ENCODE peak calls at places on chromosomes 3 and 15, in nine cellular contexts. S is fibroblast of lung, I is GM23248, U is HCT116, L is H9, Q is GM23338, F is MM.1S, E is PC-3, Z is astrocyte. H is an unnamed sample. For H3K79me2, the result is how much of the 10 kb centered on the place peaks cover.

GRCh38 chr15:62886431-62887071 is 156.0 kb upstream of the TPM1 start:
- DNase-seq in F (no peak), E (no peak), U (no peak), L (peak), I (peak), S (peak), Z (peak), Q (peak), H (no peak)

GRCh38 chr3:156416846-156417581 is 137.9 kb downstream of the SSR3 start:
- DNase-seq in E (peak), S (peak), F (no peak), Z (peak), I (no peak), U (no peak), Q (no peak), L (no peak), H (no peak)

GRCh38 chr3:65439641-65440040 is 599.1 kb downstream of the MAGI1 start:
- DNase-seq in F (peak), E (peak), S (peak), L (peak), Z (peak), I (peak), Q (peak), U (peak), H (peak)

GRCh38 chr3:37898424-37898823 is 36.7 kb downstream of the CTDSPL start:
- DNase-seq in S (no peak), Z (no peak), Q (no peak), F (no peak), U (no peak), L (no peak), E (no peak), I (no peak), H (no peak)

GRCh38 chr15:62782100-62782791 is 260.3 kb upstream of the TPM1 start:
- DNase-seq in Q (peak), E (peak), I (peak), S (peak), F (peak), U (peak), L (peak), Z (peak), H (peak)

GRCh38 chr3:183542355-183542754 is 13.2 kb downstream of the KLHL6 start:
- DNase-seq in F (no peak), U (no peak), Q (no peak), S (no peak), L (no peak), Z (no peak), I (no peak), E (no peak), H (no peak)

GRCh38 chr15:77986891-77987764 is 90.4 kb downstream of the TBC1D2B start:
- DNase-seq in Q (peak), U (no peak), Z (no peak), E (no peak), S (no peak), L (peak), I (no peak), F (no peak), H (no peak)

GRCh38 chr3:29416514-29416913 is 135.6 kb downstream of the RBMS3 start:
- DNase-seq in Z (no peak), I (no peak), L (no peak), F (no peak), S (no peak), Q (no peak), U (no peak), E (no peak), H (no peak)

GRCh38 chr3:25088284-25088683 is 339.8 kb upstream of the RARB start:
- DNase-seq in S (no peak), U (no peak), I (no peak), L (no peak), Q (no peak), Z (no peak), E (no peak), F (no peak), H (no peak)

GRCh38 chr15:41417812-41418211 is 917 bp downstream of the RTF1 start:
- DNase-seq in S (no peak), Q (peak), F (no peak), L (no peak), E (no peak), I (peak), Z (no peak), U (no peak), H (peak)

GRCh38 chr3:37052860-37053259 is 59.5 kb downstream of the MLH1 start:
- DNase-seq in Q (no peak), U (no peak), F (no peak), E (no peak), Z (peak), L (no peak), S (peak), I (no peak), H (no peak)

GRCh38 chr3:7669641-7670040 is 808.7 kb downstream of the GRM7 start:
- DNase-seq in Q (no peak), Z (no peak), F (no peak), I (no peak), E (no peak), L (no peak), S (no peak), U (no peak), H (no peak)

GRCh38 chr3:186481526-186481925 is 62.7 kb downstream of the CRYGS start:
- DNase-seq in Z (no peak), U (no peak), E (no peak), I (no peak), S (no peak), L (no peak), Q (no peak), F (peak), H (no peak)

GRCh38 chr3:128486692-128487537 is 6.1 kb downstream of the GATA2 start:
- DNase-seq in I (peak), L (peak), Z (no peak), S (peak), E (peak), F (no peak), Q (peak), U (no peak), H (no peak)

GRCh38 chr15:41827880-41828746 is at the start of gene JMJD7:
- DNase-seq in I (peak), Z (peak), L (peak), F (peak), Q (peak), U (peak), E (peak), S (peak), H (peak)

GRCh38 chr15:28885630-28886430 is at the start of gene APBA2:
- DNase-seq in Z (peak), L (peak), Q (peak), I (peak), S (peak), U (no peak), F (peak), E (peak), H (no peak)

GRCh38 chr3:177551431-177551836 is 354.2 kb upstream of the TBL1XR1 start:
- DNase-seq in Q (no peak), U (no peak), F (no peak), S (no peak), L (no peak), Z (no peak), E (no peak), I (no peak), H (peak)

GRCh38 chr3:64530434-64531049 is 157.3 kb downstream of the ADAMTS9 start:
- DNase-seq in I (peak), Q (peak), F (peak), L (peak), S (peak), Z (peak), U (peak), E (peak), H (peak)

GRCh38 chr3:42498034-42498433 is 4.4 kb upstream of the VIPR1 start:
- DNase-seq in L (peak), I (no peak), S (no peak), Q (no peak), Z (no peak), F (no peak), U (no peak), E (no peak), H (no peak)

GRCh38 chr15:91970142-91970541 is 116.6 kb downstream of the SLCO3A1 start:
- DNase-seq in I (peak), U (no peak), Q (no peak), E (no peak), L (no peak), Z (no peak), S (peak), F (no peak), H (peak)

GRCh38 chr3:170999737-171000242 is 26.7 kb downstream of the SLC2A2 start:
- DNase-seq in Z (peak), Q (no peak), U (peak), L (no peak), S (peak), F (no peak), I (peak), E (peak), H (no peak)

GRCh38 chr3:160804762-160805161 is 48.7 kb downstream of the PPM1L start:
- DNase-seq in I (peak), Q (peak), S (no peak), L (no peak), Z (no peak), F (no peak), U (no peak), E (no peak), H (no peak)

GRCh38 chr3:31166249-31166885 is 271.9 kb upstream of the GADL1 start:
- DNase-seq in Z (peak), L (no peak), F (no peak), I (peak), S (peak), U (no peak), Q (peak), E (peak), H (no peak)

GRCh38 chr3:124700880-124701684 is 29.2 kb upstream of the UMPS start:
- DNase-seq in Q (peak), F (no peak), L (peak), S (peak), E (peak), I (peak), U (no peak), Z (peak), H (no peak)

DNA sequence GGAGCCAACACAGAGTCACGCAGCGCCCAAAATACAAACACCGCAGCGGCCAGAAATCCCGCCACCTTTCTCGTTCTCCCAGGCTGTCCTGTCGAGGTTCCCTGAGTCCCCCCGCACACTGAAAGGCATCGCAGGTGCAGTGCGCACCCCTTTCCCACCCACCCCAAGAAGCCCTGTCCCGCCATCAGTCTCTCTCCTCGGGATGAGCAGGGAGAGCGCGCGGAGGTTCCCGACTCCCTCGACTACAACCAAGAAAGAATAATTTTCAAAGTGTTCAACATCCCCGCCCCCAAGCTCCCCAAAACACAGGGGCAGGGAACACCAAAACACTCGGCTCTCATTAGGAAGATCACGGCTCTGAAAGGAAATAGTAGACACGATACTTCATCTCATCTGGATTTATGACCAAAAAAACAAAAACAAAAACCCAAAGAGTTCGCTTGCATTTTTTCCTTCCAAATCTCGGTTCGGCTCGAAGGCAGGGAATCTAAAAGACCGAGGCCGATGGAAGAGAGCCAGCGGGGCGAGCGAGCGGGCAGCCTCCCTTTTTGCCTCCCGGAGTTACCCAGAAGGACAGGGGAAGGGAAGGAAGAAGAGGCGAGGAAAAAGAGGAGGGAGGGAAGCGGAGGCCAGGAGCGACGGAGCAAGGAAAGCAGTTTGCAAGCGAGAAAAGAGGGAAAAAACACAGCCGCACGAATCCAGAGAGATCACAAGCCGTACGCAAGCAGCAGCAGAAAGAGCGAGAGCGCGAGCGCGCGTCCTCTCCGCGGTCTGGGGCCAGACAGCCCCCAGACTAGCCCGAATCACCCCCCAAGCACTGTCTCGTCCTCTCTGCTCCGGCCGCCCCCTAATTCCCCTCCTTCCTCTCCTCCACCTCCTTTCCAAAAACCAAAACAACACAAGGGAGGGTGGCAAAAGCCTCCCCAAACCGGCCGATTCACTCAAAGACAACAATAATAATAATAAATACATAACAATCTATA is 808 bp downstream of the BCL6 start:
- DNase-seq in F (peak), S (peak), L (no peak), Q (peak), E (peak), Z (peak), I (peak), U (no peak), H (peak)
- H2AFZ ChIP-seq in F (peak), S (no peak), L (no peak), Q (peak), E (peak), Z (no peak), I (peak), U (peak), H (no peak)

GRCh38 chr15:65369651-65370050 is 8.2 kb downstream of the IGDCC3 start:
- DNase-seq in I (no peak), L (peak), U (no peak), E (no peak), Q (no peak), Z (no peak), S (no peak), F (no peak), H (no peak)
- H3K27ac ChIP-seq in I (no peak), L (no peak), U (no peak), E (no peak), Q (no peak), Z (no peak), S (no peak), F (no peak), H (no peak)

DNA sequence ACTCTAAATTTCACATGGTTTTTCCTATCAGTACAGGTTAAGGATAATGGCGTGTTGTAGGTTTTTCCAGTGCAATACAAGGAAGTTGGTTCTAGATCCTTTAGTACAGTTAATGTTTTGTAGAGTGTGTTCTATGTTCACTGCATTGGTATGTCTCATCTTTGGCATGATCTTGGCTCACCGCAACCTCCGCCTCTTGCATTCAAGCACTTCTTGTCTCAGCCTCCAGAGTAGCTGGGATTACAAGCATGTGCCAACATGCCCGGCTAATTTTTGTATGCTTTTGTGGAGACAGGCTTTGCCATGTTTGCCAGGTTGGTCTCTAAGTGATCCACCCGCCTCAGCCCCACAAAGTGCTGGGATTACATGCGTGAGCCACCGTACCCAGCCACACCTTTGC is 30.4 kb downstream of the SNRPN start:
- DNase-seq in Q (no peak), I (no peak), S (no peak), U (no peak), Z (no peak), F (no peak), L (no peak), E (no peak), H (no peak)
- H3K79me2 ChIP-seq in Q (half or more), I (under half), S (under half), U (under half), Z (under half), F (under half), L (under half), E (under half), H (under half)

GRCh38 chr3:49902511-49903345 is 945 bp downstream of the MST1R start:
- DNase-seq in L (no peak), F (no peak), U (no peak), Q (no peak), S (no peak), E (no peak), Z (no peak), I (no peak), H (no peak)

GRCh38 chr3:49900491-49901153 is 3.1 kb downstream of the MST1R start:
- DNase-seq in Q (peak), U (peak), E (peak), L (peak), I (peak), S (peak), Z (peak), F (peak), H (peak)

GRCh38 chr3:49906004-49906860 is 2.6 kb upstream of the MST1R start:
- DNase-seq in E (peak), L (peak), Z (peak), S (peak), U (peak), F (no peak), I (peak), Q (peak), H (peak)

GRCh38 chr3:49901351-49902339 is 2.0 kb downstream of the MST1R start:
- DNase-seq in L (no peak), Z (no peak), U (no peak), Q (no peak), I (peak), S (no peak), E (peak), F (no peak), H (no peak)

DNA sequence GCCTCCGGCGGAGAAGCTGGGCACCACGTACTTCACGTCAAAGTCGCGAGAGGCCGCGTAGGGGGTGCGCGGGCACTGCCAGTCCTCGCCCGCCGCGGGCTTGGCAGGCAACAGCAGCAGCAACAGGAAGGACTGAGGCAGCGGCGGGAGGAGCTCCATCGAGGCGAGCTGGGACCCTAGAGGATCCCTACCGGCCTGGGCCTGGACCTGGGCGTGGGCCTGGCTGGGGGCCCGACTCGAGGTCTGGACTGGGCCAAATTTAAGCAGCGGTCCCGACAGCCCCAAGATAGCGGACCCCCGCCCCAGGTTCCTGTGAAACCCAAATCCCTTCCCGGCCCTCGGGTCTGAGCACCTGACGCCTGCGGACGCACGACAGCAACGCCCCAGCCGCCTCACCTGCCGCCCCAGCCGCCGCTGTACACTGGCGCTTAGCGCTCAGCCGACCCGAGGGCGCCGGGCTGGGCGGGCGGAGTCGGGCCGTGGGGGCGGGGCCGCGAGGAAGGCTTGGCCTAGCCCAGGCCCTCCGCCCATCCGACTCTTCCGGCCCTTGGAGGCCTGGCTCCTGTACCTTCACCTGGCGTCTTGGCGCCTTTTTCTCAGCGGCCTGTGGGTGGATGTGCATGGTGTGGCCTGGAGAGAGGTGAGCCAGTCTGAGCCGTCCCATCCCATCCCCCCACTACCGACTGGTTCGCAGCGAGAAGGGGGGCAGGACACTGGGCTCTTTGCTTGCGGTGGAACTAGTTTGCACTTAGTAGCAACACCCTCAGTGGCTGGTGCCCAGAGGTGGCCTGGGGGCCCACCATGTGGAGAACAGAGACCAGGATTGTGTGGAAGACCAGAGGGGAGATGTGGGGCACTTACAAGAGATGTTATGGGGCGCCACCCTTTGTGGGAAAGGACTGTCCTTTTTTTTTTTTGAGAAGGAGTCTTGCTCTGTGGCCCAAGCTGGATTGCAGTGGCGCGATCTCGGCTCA is at the start of gene MST1R:
- DNase-seq in U (peak), S (no peak), I (peak), Z (no peak), E (peak), F (peak), Q (peak), L (peak), H (no peak)
- H2AFZ ChIP-seq in U (no peak), S (peak), I (peak), Z (peak), E (peak), F (no peak), Q (peak), L (no peak), H (no peak)

DNA sequence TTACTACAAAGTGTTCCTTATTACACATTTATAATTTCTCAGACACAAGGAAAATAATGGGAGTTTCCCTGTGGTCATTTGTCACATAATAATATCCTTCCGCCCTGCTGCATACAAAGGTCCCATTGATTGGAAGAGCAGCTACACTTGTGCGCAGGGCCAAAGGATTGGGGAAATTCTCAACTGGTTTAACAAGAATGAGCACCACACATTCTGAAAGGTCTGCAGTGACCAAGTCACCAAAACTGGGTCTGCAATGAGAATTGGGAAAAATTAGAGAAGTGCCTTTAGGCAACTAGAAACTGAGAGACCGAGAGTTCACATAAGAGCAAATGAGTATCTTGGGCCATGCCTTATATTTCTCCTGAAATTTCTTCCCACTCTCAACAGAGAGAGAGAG is 98.2 kb upstream of the NR2F2 start:
- DNase-seq in L (no peak), S (no peak), U (no peak), Q (no peak), E (peak), I (no peak), Z (no peak), F (no peak), H (no peak)
- H3K27ac ChIP-seq in L (no peak), S (no peak), U (no peak), Q (no peak), E (peak), I (no peak), Z (no peak), F (no peak), H (no peak)

GRCh38 chr3:9184464-9184835 is 65.0 kb downstream of the SRGAP3 start:
- DNase-seq in S (no peak), L (no peak), E (no peak), F (no peak), I (no peak), U (no peak), Q (no peak), Z (no peak), H (no peak)
- H3K79me2 ChIP-seq in S (under half), L (under half), E (under half), F (under half), I (under half), U (under half), Q (under half), Z (under half), H (under half)